ENCODE peak calls at places on chromosomes 11 and 22, in nine cellular contexts. F is left ventricle myocardium inferior; R is upper lobe of right lung; H is heart left ventricle; Y is PC-9; U is tibial nerve; A is naive thymus-derived CD4-positive, alpha-beta T cell; W is GM23248; V is cardiac muscle cell. L is an unnamed sample.
A peak's percentile ranks its signal among the peaks of the same experiment; 100 is the strongest.

GRCh38 chr11:109236188-109236587 is 185.8 kb upstream of the C11orf87 start:
- DNase-seq in F (no peak), W (peak; percentile 7), V (peak; percentile 21), U (no peak), A (no peak), H (no peak), Y (no peak), R (no peak), L (no peak)

GRCh38 chr11:65565624-65566453 is 4.4 kb upstream of the ZNRD2 start:
- DNase-seq in W (peak; percentile 50), F (no peak), U (no peak), A (peak; percentile 33), Y (no peak), V (no peak), R (no peak), H (no peak), L (no peak)

GRCh38 chr22:43151251-43152000 is at the start of gene TSPO:
- DNase-seq in H (peak; percentile 93), Y (peak; percentile 60), F (peak; percentile 85), U (peak; percentile 63), V (peak; percentile 59), A (peak; percentile 35), R (peak; percentile 90), W (peak; percentile 82), L (peak; percentile 75)

GRCh38 chr22:20244744-20245576 is 23.2 kb downstream of the RTN4R start:
- DNase-seq in V (no peak), A (peak; percentile 52), F (no peak), H (no peak), R (no peak), U (no peak), W (no peak), Y (no peak), L (peak; percentile 64)

GRCh38 chr22:48222742-48223487 is 1460.5 kb downstream of the TBC1D22A start:
- DNase-seq in U (no peak), A (no peak), V (no peak), W (no peak), R (no peak), Y (no peak), F (no peak), H (no peak), L (no peak)

GRCh38 chr11:61963282-61964057 is 4.0 kb downstream of the FTH1 start:
- DNase-seq in R (peak; percentile 62), Y (no peak), F (no peak), V (peak; percentile 86), A (peak; percentile 35), W (peak; percentile 61), U (peak; percentile 70), H (no peak), L (no peak)

GRCh38 chr11:44943696-44944095 is 7.0 kb downstream of the TP53I11 start:
- DNase-seq in F (no peak), R (no peak), A (no peak), W (no peak), Y (no peak), U (no peak), H (no peak), V (no peak), L (no peak)

GRCh38 chr11:34176980-34177319 is 71.5 kb downstream of the NAT10 start:
- DNase-seq in A (no peak), H (no peak), W (no peak), F (no peak), R (no peak), U (no peak), V (no peak), Y (no peak), L (no peak)

GRCh38 chr22:42335839-42336378 is 65.5 kb upstream of the TCF20 start:
- DNase-seq in A (no peak), W (no peak), V (no peak), R (no peak), U (no peak), F (no peak), H (no peak), Y (no peak), L (no peak)

GRCh38 chr22:23789638-23790037 is 2.9 kb downstream of the SMARCB1 start:
- DNase-seq in W (no peak), R (no peak), V (no peak), U (no peak), Y (no peak), F (no peak), H (peak; percentile 17), A (no peak), L (no peak)

GRCh38 chr22:49415219-49415951 is 412.3 kb downstream of the BRD1 start:
- DNase-seq in U (no peak), H (no peak), Y (no peak), A (no peak), F (no peak), W (no peak), V (no peak), R (no peak), L (no peak)

GRCh38 chr22:28112548-28113043 is 193.5 kb upstream of the PITPNB start:
- DNase-seq in V (peak; percentile 72), A (no peak), F (peak; percentile 48), Y (no peak), U (no peak), W (peak; percentile 95), R (no peak), H (no peak), L (peak; percentile 86)

DNA sequence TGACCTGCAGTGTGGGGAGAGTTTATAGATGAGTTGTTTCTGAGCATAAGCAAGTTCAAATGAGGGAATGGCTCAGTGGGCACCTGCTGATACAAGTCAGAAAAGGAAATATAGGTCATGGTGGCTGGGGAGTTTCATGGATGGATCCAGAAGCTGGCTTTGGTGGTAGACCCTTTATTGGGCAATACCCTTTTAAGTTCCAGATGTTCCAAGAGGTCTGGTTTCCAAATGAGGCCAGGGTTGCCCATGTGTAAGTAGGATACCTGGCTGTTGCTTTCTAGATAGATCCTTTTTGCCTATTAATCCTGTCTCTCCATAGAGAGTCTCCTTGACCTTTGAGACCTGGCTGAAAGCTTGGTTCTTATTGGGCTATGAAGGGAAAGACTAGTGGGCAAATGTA is 2.2 kb downstream of the STIM1 start:
- DNase-seq in F (no peak), R (no peak), U (no peak), Y (no peak), A (no peak), V (no peak), W (no peak), H (no peak), L (no peak)
- H3K4me3 ChIP-seq in F (peak overlapping the region; percentile 92), R (peak overlapping the region; percentile 94), U (no peak overlapping the region), Y (peak overlapping the region; percentile 82), A (peak overlapping the region; percentile 83), V (no peak overlapping the region), W (peak overlapping the region; percentile 10), H (no peak overlapping the region), L (no peak overlapping the region)

DNA sequence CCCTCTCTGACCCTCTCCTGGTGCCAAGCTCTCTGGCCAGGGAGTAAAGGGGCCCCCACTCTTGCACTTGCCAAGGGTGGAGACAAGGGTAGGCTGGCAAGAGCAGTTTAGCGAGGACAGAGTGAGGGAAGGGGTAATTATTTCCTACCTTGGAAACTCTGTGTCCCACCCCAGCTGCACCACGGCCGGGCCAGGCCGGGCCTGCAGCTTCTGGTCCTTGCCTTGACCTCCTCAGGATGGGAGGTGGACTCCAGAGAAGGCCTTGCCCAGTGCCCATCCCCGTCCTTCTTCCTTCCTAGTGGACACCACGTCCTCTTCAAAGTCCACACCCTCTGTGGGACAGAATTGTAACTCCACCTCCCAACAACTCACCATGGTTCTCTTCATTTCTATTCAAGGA is 18.4 kb upstream of the OSBPL5 start:
- DNase-seq in H (no peak), U (no peak), W (no peak), Y (no peak), A (no peak), V (no peak), R (peak; percentile 49), F (no peak), L (no peak)
- H3K27ac ChIP-seq in H (no peak overlapping the region), U (no peak overlapping the region), W (no peak overlapping the region), Y (no peak overlapping the region), A (no peak overlapping the region), V (no peak overlapping the region), R (no peak overlapping the region), F (no peak overlapping the region), L (no peak overlapping the region)

GRCh38 chr11:69014936-69015549 is 2.0 kb upstream of the MRGPRF start:
- DNase-seq in W (no peak), A (no peak), H (no peak), R (no peak), V (no peak), Y (no peak), F (no peak), U (no peak), L (no peak)

GRCh38 chr11:69022268-69022667 is 9.2 kb upstream of the MRGPRF start:
- DNase-seq in F (no peak), W (no peak), R (no peak), V (no peak), A (no peak), Y (no peak), H (no peak), U (no peak), L (no peak)

GRCh38 chr11:69017951-69018350 is 4.9 kb upstream of the MRGPRF start:
- DNase-seq in F (no peak), A (no peak), U (no peak), Y (no peak), R (no peak), V (no peak), H (no peak), W (no peak), L (no peak)

GRCh38 chr11:69014084-69014935 is 1.3 kb upstream of the MRGPRF start:
- DNase-seq in R (no peak), A (no peak), H (peak; percentile 87), Y (no peak), F (peak; percentile 76), W (peak; percentile 11), V (no peak), U (no peak), L (no peak)

DNA sequence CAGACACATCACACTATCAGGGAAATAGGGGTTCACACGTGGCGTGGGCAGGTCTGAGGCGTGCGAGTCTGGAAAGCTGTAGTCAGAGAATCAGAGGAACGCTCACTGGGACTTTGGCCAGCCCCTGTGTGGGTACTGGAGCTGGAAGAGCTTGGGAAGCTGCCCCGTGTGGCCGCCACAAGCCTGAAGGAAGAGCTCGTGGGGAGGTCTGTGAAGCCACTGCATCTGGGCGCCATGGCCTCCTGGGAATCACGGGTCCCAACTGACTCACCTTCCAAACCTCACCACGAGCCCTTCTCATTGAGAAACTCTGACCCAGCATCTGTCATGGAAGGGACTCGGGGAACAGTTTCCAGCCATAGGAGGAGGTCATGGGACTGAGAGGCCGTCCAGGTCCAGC is 5.9 kb upstream of the MRGPRF start:
- DNase-seq in U (no peak), A (no peak), H (no peak), R (no peak), V (peak; percentile 54), W (peak; percentile 91), F (no peak), Y (no peak), L (no peak)
- H3K4me1 ChIP-seq in U (no peaks in the 10 kb centered on the region), A (no peaks in the 10 kb centered on the region), H (peaks cover 4% of the 10 kb centered on the region), R (peaks cover 11% of the 10 kb centered on the region), V (peaks cover 28% of the 10 kb centered on the region), W (peaks cover 4% of the 10 kb centered on the region), F (peaks cover 7% of the 10 kb centered on the region), Y (no peaks in the 10 kb centered on the region), L (peaks cover 7% of the 10 kb centered on the region)

DNA sequence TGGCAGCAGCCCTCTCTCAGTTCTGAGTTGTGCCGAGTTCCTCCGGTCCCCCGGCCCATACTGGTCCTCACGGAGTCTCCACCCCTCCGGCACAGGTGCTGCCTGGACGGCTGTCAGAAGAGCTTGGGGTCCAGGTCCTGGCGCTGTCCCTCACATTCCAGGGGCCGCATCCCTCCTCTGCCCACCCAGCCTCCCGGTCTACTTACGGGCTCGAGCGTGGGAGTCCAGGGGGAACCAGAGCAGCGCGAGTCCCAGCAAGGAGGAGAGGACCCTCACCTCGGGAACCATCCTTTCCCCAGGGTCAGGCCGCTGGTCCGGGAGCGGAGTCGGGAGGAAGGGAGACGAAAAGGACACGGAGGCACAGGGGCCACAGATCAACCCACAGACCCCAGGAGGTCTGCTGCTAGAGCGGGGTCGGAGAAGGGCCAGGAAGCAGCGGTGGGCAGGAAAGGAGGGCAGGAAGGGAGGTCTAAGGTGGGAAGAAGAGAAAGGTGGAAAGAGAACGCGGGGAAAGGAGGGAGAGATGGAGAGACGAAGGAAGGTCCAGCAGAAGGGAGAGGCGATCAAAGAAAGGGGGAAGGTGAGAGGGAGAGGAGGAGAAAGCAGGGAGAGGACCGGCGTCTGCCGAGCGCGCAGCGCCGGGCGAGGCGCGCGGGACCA is 495 bp downstream of the CHRDL2 start:
- DNase-seq in U (no peak), V (no peak), Y (no peak), R (no peak), W (peak; percentile 11), F (no peak), H (no peak), A (no peak), L (no peak)
- H3K4me3 ChIP-seq in U (no peak overlapping the region), V (no peak overlapping the region), Y (no peak overlapping the region), R (no peak overlapping the region), W (no peak overlapping the region), F (peak overlapping the region; percentile 63), H (no peak overlapping the region), A (no peak overlapping the region), L (no peak overlapping the region)

L was measured in A673.